ENCODE peak calls at places on chromosome 15, in six cellular contexts. Z is pancreas; J is tibial nerve; V is CD8-positive, alpha-beta memory T cell; M is aorta; I is ovary. S is an unnamed sample.

GRCh38 chr15:35740761-35741160 is 194.8 kb upstream of the DPH6 start:
- DNase-seq in Z (no peak), J (no peak), V (no peak), M (no peak), I (no peak), S (no peak)

GRCh38 chr15:101056366-101057334 is 137.5 kb downstream of the LRRK1 start:
- DNase-seq in Z (no peak), J (no peak), V (no peak), M (peak), I (no peak), S (no peak)

GRCh38 chr15:27601239-27601942 is 497.7 kb downstream of the OCA2 start:
- DNase-seq in Z (no peak), J (no peak), V (no peak), M (no peak), I (no peak), S (no peak)

GRCh38 chr15:48190932-48191573 is 412 bp upstream of the CTXN2 start:
- DNase-seq in Z (peak), J (peak), V (peak), M (peak), I (peak), S (peak)

GRCh38 chr15:98609144-98609852 is 39.0 kb upstream of the IGF1R start:
- DNase-seq in Z (no peak), J (no peak), V (no peak), M (no peak), I (no peak), S (no peak)

GRCh38 chr15:43198992-43199391 is 13.8 kb downstream of the CCNDBP1 start:
- DNase-seq in Z (no peak), J (no peak), V (no peak), M (no peak), I (no peak), S (no peak)

GRCh38 chr15:51801391-51801835 is 28.0 kb upstream of the TMOD3 start:
- DNase-seq in Z (no peak), J (no peak), V (no peak), M (no peak), I (no peak), S (peak)

GRCh38 chr15:94638183-94638582 is 406.8 kb downstream of the MCTP2 start:
- DNase-seq in Z (no peak), J (no peak), V (no peak), M (no peak), I (no peak), S (no peak)

GRCh38 chr15:72487070-72487797 is 13.1 kb downstream of the ARIH1 start:
- DNase-seq in Z (no peak), J (no peak), V (no peak), M (no peak), I (no peak), S (no peak)

GRCh38 chr15:57375827-57376694 is at the start of gene CGNL1:
- DNase-seq in Z (peak), J (peak), V (no peak), M (peak), I (peak), S (peak)

GRCh38 chr15:48800811-48801460 is 9.9 kb downstream of the CEP152 start:
- DNase-seq in Z (no peak), J (no peak), V (no peak), M (no peak), I (no peak), S (no peak)

GRCh38 chr15:92907880-92908279 is 7.8 kb downstream of the CHD2 start:
- DNase-seq in Z (no peak), J (no peak), V (no peak), M (no peak), I (peak), S (no peak)

GRCh38 chr15:78949461-78949860 is 4.6 kb upstream of the CTSH start:
- DNase-seq in Z (no peak), J (no peak), V (no peak), M (no peak), I (no peak), S (no peak)

GRCh38 chr15:73362900-73363299 is 5.9 kb downstream of the HCN4 start:
- DNase-seq in Z (no peak), J (no peak), V (no peak), M (no peak), I (no peak), S (no peak)

DNA sequence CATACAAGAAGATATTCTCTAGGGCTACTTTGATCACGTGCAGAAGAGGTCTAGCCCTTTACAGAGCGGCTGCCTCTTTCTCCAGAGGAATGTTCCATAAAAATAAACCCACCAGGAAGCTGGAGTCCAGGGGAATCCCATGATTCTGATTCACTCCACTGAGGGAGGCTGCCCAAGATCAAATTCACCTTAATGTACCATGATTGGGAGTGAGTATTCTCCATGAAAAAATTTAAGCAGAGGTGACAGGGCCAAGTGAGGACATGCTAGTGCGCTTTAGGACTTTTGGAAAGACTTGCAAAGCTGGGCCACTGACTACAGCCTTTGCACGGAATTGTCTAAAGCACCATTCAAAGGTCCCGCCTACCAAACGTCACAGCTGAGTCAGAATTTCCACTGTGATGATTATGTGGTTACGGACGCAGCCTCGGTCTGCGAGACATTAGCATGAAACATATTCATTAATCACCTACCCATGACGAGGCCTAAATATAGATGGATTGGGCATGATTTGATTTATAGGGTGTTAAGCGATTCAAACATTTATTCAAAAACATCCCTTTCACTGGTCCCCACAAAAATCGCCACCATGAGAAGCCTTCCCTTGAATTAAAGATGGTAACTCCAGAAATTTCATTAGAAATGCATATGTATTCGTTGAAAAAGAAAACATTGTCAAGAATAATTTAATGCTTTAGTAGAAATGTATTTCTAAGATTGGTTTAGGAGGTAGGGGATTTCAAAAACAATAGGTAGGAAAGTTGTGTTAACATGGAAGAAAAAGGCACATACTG is 152.6 kb downstream of the GREM1 start:
- DNase-seq in Z (no peak), J (no peak), V (no peak), M (no peak), I (no peak), S (no peak)
- H3K27ac ChIP-seq in Z (no peak), J (no peak), V (no peak), M (no peak), I (no peak), S (no peak)

DNA sequence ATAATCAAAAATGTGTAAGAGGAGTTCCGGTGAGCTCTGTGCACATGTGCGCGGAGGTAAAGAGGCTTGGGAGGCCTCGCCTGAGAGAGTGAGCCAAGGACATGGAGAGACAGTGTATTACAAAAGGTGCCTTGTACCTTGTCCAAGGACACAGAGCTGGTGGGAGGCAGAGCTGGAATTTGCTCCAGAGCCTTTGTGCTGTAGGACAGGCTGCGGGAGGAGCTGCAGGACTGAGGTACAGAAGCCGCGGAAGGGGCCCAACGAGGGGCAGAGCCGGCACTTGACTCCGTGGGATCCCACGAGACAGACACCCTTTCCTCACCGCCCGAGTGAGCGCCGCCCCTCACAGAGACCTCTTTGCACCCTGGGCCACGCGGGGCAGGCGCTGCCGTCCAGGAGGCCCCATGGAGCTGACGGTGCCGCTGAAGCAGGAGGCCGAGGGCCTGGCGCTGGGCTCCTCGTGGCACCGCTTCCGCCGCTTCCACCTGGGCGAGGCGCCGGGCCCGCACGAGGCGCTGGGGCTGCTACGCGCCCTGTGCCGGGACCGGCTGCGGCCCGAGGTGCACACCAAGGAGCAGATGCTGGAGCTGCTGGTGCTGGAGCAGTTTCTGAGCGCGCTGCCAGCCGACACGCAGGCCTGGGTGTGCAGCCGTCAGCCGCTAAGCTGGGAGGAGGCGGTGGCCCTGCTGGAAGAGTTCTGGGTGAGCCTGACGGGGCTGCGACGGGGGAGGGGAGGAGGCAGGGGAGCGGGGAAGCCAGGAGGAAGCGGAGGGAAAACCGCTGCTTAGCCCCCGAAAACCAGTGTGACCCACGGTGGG is 68.7 kb downstream of the SLTM start:
- DNase-seq in Z (peak), J (no peak), V (no peak), M (peak), I (peak), S (peak)
- H3K4me3 ChIP-seq in Z (peak), J (peak), V (no peak), M (no peak), I (peak), S (peak)

GRCh38 chr15:59371458-59372351 is 966 bp downstream of the MYO1E start:
- DNase-seq in Z (peak), J (no peak), V (no peak), M (peak), I (peak), S (no peak)
- H3K27ac ChIP-seq in Z (peak), J (peak), V (no peak), M (peak), I (peak), S (peak)

GRCh38 chr15:96052572-96053038 is 277.9 kb upstream of the NR2F2 start:
- DNase-seq in Z (no peak), J (no peak), V (no peak), M (no peak), I (no peak), S (no peak)
- H3K4me3 ChIP-seq in Z (peak), J (peak), V (no peak), M (no peak), I (no peak), S (peak)

DNA sequence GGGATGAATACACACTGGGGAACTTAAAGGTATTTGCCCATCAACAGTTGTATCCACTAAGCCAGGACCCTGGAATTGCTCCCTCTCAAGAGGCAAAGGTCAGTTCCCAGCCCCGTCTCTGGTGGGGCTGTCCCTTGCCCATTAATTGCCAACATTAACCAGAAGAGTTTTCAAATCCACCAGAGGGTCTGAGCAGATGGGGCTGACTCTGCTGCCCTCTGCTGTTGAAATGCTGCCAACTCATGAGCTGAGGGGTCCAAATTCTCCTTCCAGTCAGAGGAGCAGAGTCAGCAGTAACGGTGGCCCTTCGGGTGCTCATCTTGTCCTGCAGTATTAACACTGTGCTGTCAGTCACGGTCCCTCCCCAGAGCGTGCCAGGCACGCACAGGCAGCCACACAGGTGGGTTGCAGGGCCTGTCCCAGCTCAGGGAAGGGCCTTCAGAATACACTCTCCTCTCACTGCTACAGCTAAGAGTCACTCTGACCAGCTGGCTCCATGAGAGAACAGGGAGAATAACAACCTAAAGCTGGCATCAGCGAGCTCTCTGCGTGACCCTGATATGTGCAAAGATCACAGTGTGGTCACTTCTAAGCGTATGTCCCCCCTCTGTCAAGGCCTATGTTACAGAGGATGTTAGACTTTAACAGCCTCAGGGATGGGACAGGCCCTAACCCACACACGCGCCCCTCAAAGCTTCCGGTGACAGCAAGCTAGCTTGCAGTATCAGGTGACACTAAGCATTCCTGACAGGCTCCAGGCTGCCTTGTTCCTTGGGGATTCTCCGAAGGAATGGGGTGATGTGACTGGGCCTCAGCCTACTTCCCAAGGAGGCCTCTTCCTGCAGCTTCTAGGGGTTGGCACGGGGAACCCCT is 10.9 kb upstream of the SPTBN5 start:
- DNase-seq in Z (peak), J (no peak), V (peak), M (peak), I (peak), S (peak)
- H3K27ac ChIP-seq in Z (no peak), J (no peak), V (no peak), M (no peak), I (no peak), S (peak)

GRCh38 chr15:41690636-41691035 is 30.4 kb downstream of the MGA start:
- DNase-seq in Z (no peak), J (no peak), V (no peak), M (no peak), I (no peak), S (no peak)

GRCh38 chr15:41691471-41691870 is 31.3 kb downstream of the MGA start:
- DNase-seq in Z (no peak), J (no peak), V (no peak), M (no peak), I (no peak), S (no peak)

GRCh38 chr15:41689834-41690233 is 29.6 kb downstream of the MGA start:
- DNase-seq in Z (no peak), J (no peak), V (no peak), M (no peak), I (no peak), S (no peak)

GRCh38 chr15:41692049-41692448 is 31.8 kb downstream of the MGA start:
- DNase-seq in Z (no peak), J (no peak), V (no peak), M (no peak), I (no peak), S (no peak)

DNA sequence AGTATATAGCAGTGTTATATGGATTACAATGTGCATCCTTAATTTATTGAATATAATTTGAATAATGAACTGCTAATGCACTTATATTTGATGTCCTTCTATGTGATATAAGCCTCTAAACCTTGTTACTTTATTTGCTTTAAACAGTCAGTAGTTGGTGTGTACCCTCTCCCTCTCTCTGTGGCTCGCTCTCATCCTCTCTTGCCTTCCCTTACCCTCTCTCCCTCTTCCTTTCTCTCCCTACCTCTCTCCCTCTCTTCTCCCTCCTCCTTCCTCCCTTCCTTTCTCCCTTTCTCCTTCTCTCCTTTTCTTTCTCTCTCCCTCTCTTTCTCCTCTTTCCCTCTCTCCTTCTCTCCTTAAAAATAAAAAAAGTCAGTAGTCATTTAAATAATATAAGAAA is 28.9 kb downstream of the MGA start:
- DNase-seq in Z (no peak), J (no peak), V (no peak), M (no peak), I (no peak), S (no peak)
- H3K4me3 ChIP-seq in Z (no peak), J (no peak), V (no peak), M (no peak), I (no peak), S (no peak)

GRCh38 chr15:69599271-69599670 is 146.7 kb downstream of the RPLP1 start:
- DNase-seq in Z (no peak), J (no peak), V (no peak), M (no peak), I (no peak), S (no peak)
- H3K27ac ChIP-seq in Z (no peak), J (no peak), V (no peak), M (no peak), I (no peak), S (no peak)

GRCh38 chr15:84985158-84985557 is 3.5 kb downstream of the PDE8A start:
- DNase-seq in Z (no peak), J (no peak), V (no peak), M (no peak), I (no peak), S (no peak)

GRCh38 chr15:84982301-84982920 is 755 bp downstream of the PDE8A start:
- DNase-seq in Z (peak), J (no peak), V (peak), M (peak), I (peak), S (peak)

GRCh38 chr15:84981711-84982300 is at the start of gene PDE8A:
- DNase-seq in Z (peak), J (no peak), V (peak), M (no peak), I (peak), S (peak)

GRCh38 chr15:84983711-84984110 is 2.1 kb downstream of the PDE8A start:
- DNase-seq in Z (no peak), J (no peak), V (no peak), M (no peak), I (no peak), S (no peak)

DNA sequence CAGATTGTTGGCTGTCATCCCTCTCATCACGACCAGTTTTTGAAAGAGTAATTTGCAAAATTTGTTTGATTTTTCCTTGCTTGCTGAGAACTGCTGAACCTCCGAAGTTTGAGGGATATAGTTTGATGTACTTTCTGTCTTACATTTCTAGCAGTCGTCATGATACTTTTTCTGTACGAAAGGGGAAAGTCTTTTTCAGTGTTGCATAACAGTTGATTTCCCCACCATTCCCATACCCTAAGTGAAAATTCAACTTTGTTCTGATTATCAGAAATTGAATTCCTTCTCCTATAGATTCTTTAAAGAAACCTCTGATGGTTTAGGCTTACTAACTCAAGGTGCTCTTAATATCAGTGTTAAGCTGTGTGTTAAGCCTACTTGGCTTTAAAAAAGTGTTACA is 1.6 kb downstream of the PDE8A start:
- DNase-seq in Z (no peak), J (no peak), V (no peak), M (no peak), I (no peak), S (no peak)
- H3K4me3 ChIP-seq in Z (peak), J (peak), V (peak), M (peak), I (peak), S (peak)

GRCh38 chr15:31305375-31305774 is 21.3 kb upstream of the KLF13 start:
- DNase-seq in Z (no peak), J (no peak), V (no peak), M (no peak), I (no peak), S (no peak)
- H3K27ac ChIP-seq in Z (no peak), J (no peak), V (no peak), M (no peak), I (no peak), S (no peak)

GRCh38 chr15:75696854-75697259 is 15.8 kb downstream of the CSPG4 start:
- DNase-seq in Z (no peak), J (no peak), V (no peak), M (no peak), I (no peak), S (no peak)
- H3K4me3 ChIP-seq in Z (no peak), J (no peak), V (no peak), M (no peak), I (no peak), S (no peak)

S was measured in heart right ventricle.